ENCODE peak calls at places on chromosomes 3 and 15, in ten cellular contexts. L, R, Q, K, A, B, P, Y, S and Z are unnamed samples.

GRCh38 chr3:146813496-146813895 is 208.3 kb upstream of the PLSCR5 start:
- DNase-seq in L (no peak), R (no peak), Q (no peak), K (no peak), A (no peak), B (no peak), P (no peak), Y (peak), S (no peak), Z (no peak)

GRCh38 chr15:83837946-83838571 is 184.1 kb downstream of the ADAMTSL3 start:
- DNase-seq in L (peak), R (peak), Q (peak), K (no peak), A (no peak), B (peak), P (peak), Y (no peak), S (peak), Z (no peak)

GRCh38 chr3:67635806-67636205 is 18.6 kb downstream of the SUCLG2 start:
- DNase-seq in L (no peak), R (no peak), Q (no peak), K (no peak), A (no peak), B (no peak), P (peak), Y (peak), S (no peak), Z (no peak)

GRCh38 chr15:85627245-85627935 is 167.3 kb downstream of the KLHL25 start:
- DNase-seq in L (no peak), R (no peak), Q (no peak), K (no peak), A (no peak), B (no peak), P (no peak), Y (no peak), S (no peak), Z (no peak)

GRCh38 chr15:58437531-58438105 is 5.8 kb downstream of the LIPC start:
- DNase-seq in L (no peak), R (no peak), Q (no peak), K (no peak), A (no peak), B (no peak), P (no peak), Y (no peak), S (no peak), Z (no peak)

GRCh38 chr3:151226088-151226563 is 23.1 kb upstream of the GPR171 start:
- DNase-seq in L (no peak), R (no peak), Q (no peak), K (no peak), A (no peak), B (no peak), P (peak), Y (peak), S (peak), Z (peak)

GRCh38 chr3:101193957-101194356 is 126.4 kb downstream of the IMPG2 start:
- DNase-seq in L (no peak), R (no peak), Q (no peak), K (no peak), A (no peak), B (no peak), P (peak), Y (peak), S (no peak), Z (peak)

GRCh38 chr3:197736010-197736490 is 654 bp downstream of the RUBCN start:
- DNase-seq in L (no peak), R (no peak), Q (peak), K (peak), A (peak), B (peak), P (no peak), Y (no peak), S (no peak), Z (no peak)

GRCh38 chr3:73447118-73447517 is 177.6 kb downstream of the PDZRN3 start:
- DNase-seq in L (no peak), R (no peak), Q (no peak), K (no peak), A (no peak), B (no peak), P (no peak), Y (no peak), S (no peak), Z (no peak)

GRCh38 chr3:11155341-11156025 is 1.2 kb downstream of the HRH1 start:
- DNase-seq in L (peak), R (peak), Q (no peak), K (peak), A (peak), B (peak), P (peak), Y (peak), S (peak), Z (peak)

GRCh38 chr3:102079809-102080197 is 230.5 kb downstream of the NFKBIZ start:
- DNase-seq in L (no peak), R (no peak), Q (no peak), K (no peak), A (no peak), B (no peak), P (no peak), Y (no peak), S (no peak), Z (no peak)

GRCh38 chr15:82197734-82198594 is 64.6 kb downstream of the EFL1 start:
- DNase-seq in L (peak), R (peak), Q (peak), K (peak), A (peak), B (peak), P (peak), Y (peak), S (peak), Z (peak)

GRCh38 chr3:28777806-28778475 is 429.3 kb upstream of the AZI2 start:
- DNase-seq in L (no peak), R (no peak), Q (no peak), K (no peak), A (no peak), B (no peak), P (no peak), Y (no peak), S (no peak), Z (no peak)

GRCh38 chr3:52771702-52772101 is 962 bp upstream of the NEK4 start:
- DNase-seq in L (no peak), R (no peak), Q (no peak), K (no peak), A (no peak), B (no peak), P (no peak), Y (no peak), S (no peak), Z (no peak)

GRCh38 chr3:192827208-192827607 is 90.4 kb downstream of the MB21D2 start:
- DNase-seq in L (no peak), R (no peak), Q (no peak), K (peak), A (no peak), B (no peak), P (no peak), Y (peak), S (no peak), Z (no peak)

GRCh38 chr3:127787071-127787490 is 35.2 kb downstream of the MGLL start:
- DNase-seq in L (no peak), R (peak), Q (no peak), K (peak), A (no peak), B (no peak), P (no peak), Y (no peak), S (no peak), Z (no peak)

GRCh38 chr3:51706788-51707731 is at the start of gene GRM2:
- DNase-seq in L (peak), R (peak), Q (no peak), K (peak), A (peak), B (no peak), P (peak), Y (peak), S (no peak), Z (peak)

GRCh38 chr3:189049458-189050231 is 122.1 kb upstream of the TPRG1 start:
- DNase-seq in L (no peak), R (no peak), Q (peak), K (no peak), A (no peak), B (no peak), P (no peak), Y (no peak), S (peak), Z (no peak)

GRCh38 chr15:28890711-28891495 is 5.1 kb downstream of the APBA2 start:
- DNase-seq in L (no peak), R (no peak), Q (no peak), K (no peak), A (peak), B (no peak), P (no peak), Y (no peak), S (peak), Z (no peak)

GRCh38 chr3:139327861-139328260 is 16.0 kb upstream of the MRPS22 start:
- DNase-seq in L (no peak), R (no peak), Q (no peak), K (no peak), A (no peak), B (no peak), P (no peak), Y (peak), S (no peak), Z (no peak)

GRCh38 chr3:120284702-120285507 is at the start of gene GPR156:
- DNase-seq in L (no peak), R (no peak), Q (no peak), K (peak), A (no peak), B (peak), P (no peak), Y (no peak), S (no peak), Z (no peak)

GRCh38 chr3:52302426-52303185 is 13.5 kb upstream of the DNAH1 start:
- DNase-seq in L (no peak), R (no peak), Q (no peak), K (no peak), A (no peak), B (no peak), P (no peak), Y (no peak), S (no peak), Z (no peak)

GRCh38 chr15:89034305-89034704 is 54.0 kb upstream of the ABHD2 start:
- DNase-seq in L (no peak), R (no peak), Q (peak), K (no peak), A (no peak), B (no peak), P (no peak), Y (no peak), S (peak), Z (no peak)

GRCh38 chr3:18657858-18658820 is 233.0 kb upstream of the SATB1 start:
- DNase-seq in L (peak), R (no peak), Q (no peak), K (no peak), A (peak), B (no peak), P (peak), Y (no peak), S (no peak), Z (no peak)

GRCh38 chr15:36951747-36952247 is 148.6 kb downstream of the MEIS2 start:
- DNase-seq in L (no peak), R (no peak), Q (no peak), K (peak), A (no peak), B (no peak), P (peak), Y (peak), S (no peak), Z (peak)

GRCh38 chr3:128311441-128311844 is 155.2 kb downstream of the DNAJB8 start:
- DNase-seq in L (no peak), R (no peak), Q (no peak), K (no peak), A (no peak), B (no peak), P (no peak), Y (no peak), S (no peak), Z (no peak)

GRCh38 chr15:30941520-30941919 is 37.8 kb downstream of the FAN1 start:
- DNase-seq in L (no peak), R (no peak), Q (no peak), K (no peak), A (no peak), B (no peak), P (no peak), Y (no peak), S (no peak), Z (no peak)

GRCh38 chr15:69090197-69090948 is 70.1 kb upstream of the GLCE start:
- DNase-seq in L (no peak), R (no peak), Q (no peak), K (no peak), A (no peak), B (no peak), P (no peak), Y (peak), S (peak), Z (peak)

GRCh38 chr3:161793194-161793825 is 296.7 kb downstream of the OTOL1 start:
- DNase-seq in L (no peak), R (no peak), Q (no peak), K (no peak), A (no peak), B (no peak), P (no peak), Y (no peak), S (no peak), Z (no peak)

GRCh38 chr15:31609243-31609642 is 282.6 kb downstream of the KLF13 start:
- DNase-seq in L (no peak), R (no peak), Q (no peak), K (no peak), A (no peak), B (no peak), P (peak), Y (no peak), S (peak), Z (no peak)

GRCh38 chr15:42605281-42605744 is 29.9 kb downstream of the STARD9 start:
- DNase-seq in L (no peak), R (no peak), Q (peak), K (no peak), A (no peak), B (peak), P (no peak), Y (peak), S (peak), Z (no peak)

GRCh38 chr3:134372405-134373277 is 1.6 kb downstream of the AMOTL2 start:
- DNase-seq in L (no peak), R (peak), Q (no peak), K (no peak), A (no peak), B (no peak), P (no peak), Y (no peak), S (no peak), Z (peak)

GRCh38 chr3:134333522-134334181 is 40.6 kb downstream of the AMOTL2 start:
- DNase-seq in L (no peak), R (peak), Q (no peak), K (no peak), A (no peak), B (no peak), P (no peak), Y (peak), S (no peak), Z (no peak)

GRCh38 chr15:40846846-40847224 is 3.0 kb downstream of the SPINT1 start:
- DNase-seq in L (no peak), R (no peak), Q (no peak), K (no peak), A (no peak), B (no peak), P (peak), Y (no peak), S (no peak), Z (no peak)

GRCh38 chr3:37808656-37809055 is 53.0 kb upstream of the CTDSPL start:
- DNase-seq in L (no peak), R (no peak), Q (no peak), K (no peak), A (no peak), B (no peak), P (no peak), Y (no peak), S (no peak), Z (no peak)